ENCODE peak calls at places on chromosome 18, in four cellular contexts. U, Y, W and N are unnamed samples.

GRCh38 chr18:62183578-62184195 is 3.2 kb downstream of the PIGN start:
- DNase-seq in U (peak), Y (peak), W (peak), N (no peak)

GRCh38 chr18:1408331-1408835 is 503.7 kb downstream of the ADCYAP1 start:
- DNase-seq in U (no peak), Y (no peak), W (no peak), N (no peak)

GRCh38 chr18:1559563-1559962 is 654.9 kb downstream of the ADCYAP1 start:
- DNase-seq in U (no peak), Y (peak), W (no peak), N (no peak)

GRCh38 chr18:35083174-35083712 is 42.0 kb downstream of the MAPRE2 start:
- DNase-seq in U (no peak), Y (no peak), W (no peak), N (no peak)

GRCh38 chr18:58249677-58250076 is 205.7 kb downstream of the NEDD4L start:
- DNase-seq in U (no peak), Y (no peak), W (no peak), N (no peak)

GRCh38 chr18:42781298-42781815 is 334.1 kb downstream of the RIT2 start:
- DNase-seq in U (no peak), Y (no peak), W (no peak), N (no peak)

GRCh38 chr18:48418409-48419267 is 9.5 kb upstream of the ZBTB7C start:
- DNase-seq in U (no peak), Y (no peak), W (no peak), N (no peak)

GRCh38 chr18:43482136-43482535 is 204.8 kb upstream of the SYT4 start:
- DNase-seq in U (no peak), Y (no peak), W (no peak), N (no peak)

GRCh38 chr18:38460657-38461056 is 895.1 kb upstream of the CELF4 start:
- DNase-seq in U (no peak), Y (no peak), W (no peak), N (no peak)

GRCh38 chr18:48590678-48591077 is 51.8 kb downstream of the CTIF start:
- DNase-seq in U (no peak), Y (no peak), W (peak), N (no peak)

GRCh38 chr18:34522627-34523026 is 187.5 kb upstream of the DTNA start:
- DNase-seq in U (no peak), Y (no peak), W (no peak), N (no peak)

GRCh38 chr18:43481069-43481468 is 203.8 kb upstream of the SYT4 start:
- DNase-seq in U (no peak), Y (no peak), W (no peak), N (no peak)

GRCh38 chr18:13500227-13500865 is 226.0 kb downstream of the FAM210A start:
- DNase-seq in U (no peak), Y (peak), W (peak), N (no peak)

GRCh38 chr18:37543321-37543720 is 22.3 kb downstream of the CELF4 start:
- DNase-seq in U (no peak), Y (no peak), W (no peak), N (no peak)

GRCh38 chr18:37361223-37362157 is 204.1 kb downstream of the CELF4 start:
- DNase-seq in U (no peak), Y (no peak), W (no peak), N (no peak)

GRCh38 chr18:50523165-50523564 is 36.7 kb upstream of the MAPK4 start:
- DNase-seq in U (no peak), Y (no peak), W (no peak), N (no peak)

GRCh38 chr18:2787225-2787624 is 59.6 kb upstream of the EMILIN2 start:
- DNase-seq in U (no peak), Y (no peak), W (no peak), N (no peak)

GRCh38 chr18:13320891-13321425 is 102.4 kb downstream of the LDLRAD4 start:
- DNase-seq in U (no peak), Y (no peak), W (no peak), N (no peak)

GRCh38 chr18:3914116-3914515 is 464.1 kb downstream of the TGIF1 start:
- DNase-seq in U (no peak), Y (no peak), W (no peak), N (no peak)

GRCh38 chr18:26383454-26384270 is 157.4 kb downstream of the TAF4B start:
- DNase-seq in U (peak), Y (peak), W (peak), N (peak)

GRCh38 chr18:10368456-10369453 is 85.7 kb upstream of the APCDD1 start:
- DNase-seq in U (no peak), Y (no peak), W (no peak), N (no peak)

GRCh38 chr18:11905613-11906012 is 2.5 kb downstream of the MPPE1 start:
- DNase-seq in U (no peak), Y (no peak), W (no peak), N (no peak)

GRCh38 chr18:75454022-75454795 is 26.7 kb upstream of the SMIM21 start:
- DNase-seq in U (no peak), Y (no peak), W (no peak), N (no peak)

GRCh38 chr18:79508565-79509535 is 113.1 kb downstream of the NFATC1 start:
- DNase-seq in U (no peak), Y (no peak), W (no peak), N (no peak)

GRCh38 chr18:79509536-79509930 is 113.8 kb downstream of the NFATC1 start:
- DNase-seq in U (no peak), Y (no peak), W (no peak), N (no peak)

GRCh38 chr18:79506191-79507075 is 110.7 kb downstream of the NFATC1 start:
- DNase-seq in U (no peak), Y (no peak), W (no peak), N (no peak)

GRCh38 chr18:79507076-79507545 is 111.4 kb downstream of the NFATC1 start:
- DNase-seq in U (peak), Y (no peak), W (no peak), N (no peak)

GRCh38 chr18:79507546-79508480 is 112.1 kb downstream of the NFATC1 start:
- DNase-seq in U (no peak), Y (no peak), W (no peak), N (no peak)
- TF ChIP-seq CHD4 in U (no peak), Y (no peak), W (no peak), N (no peak)

GRCh38 chr18:56532176-56532840 is 106.1 kb downstream of the TXNL1 start:
- DNase-seq in U (no peak), Y (no peak), W (no peak), N (peak)
- TF ChIP-seq CHD4 in U (no peak), Y (no peak), W (no peak), N (no peak)

DNA sequence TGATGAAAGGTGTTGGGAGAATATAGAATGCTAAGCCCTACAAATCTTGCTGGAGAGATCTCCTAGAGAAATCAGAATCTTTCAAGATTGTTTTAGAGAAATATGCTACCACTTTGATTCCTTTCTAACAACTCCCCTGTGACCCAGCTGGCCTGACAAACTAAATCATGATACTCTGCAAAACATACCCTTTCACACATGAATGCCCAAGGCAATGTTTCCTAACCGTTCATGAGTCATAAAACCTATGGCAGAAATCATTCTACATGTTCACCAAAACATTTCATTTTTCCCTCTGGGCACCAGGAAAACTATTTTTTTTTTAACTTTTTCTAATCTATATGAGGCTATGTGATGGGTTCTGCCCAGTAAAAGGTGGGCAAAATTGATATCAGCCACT is 77.8 kb upstream of the SETBP1 start:
- DNase-seq in U (no peak), Y (no peak), W (no peak), N (no peak)
- TF ChIP-seq CHD4 in U (no peak), Y (no peak), W (no peak), N (no peak)

GRCh38 chr18:70450658-70451253 is 161.9 kb downstream of the SOCS6 start:
- DNase-seq in U (no peak), Y (no peak), W (peak), N (no peak)
- TF ChIP-seq CHD4 in U (no peak), Y (no peak), W (no peak), N (no peak)

DNA sequence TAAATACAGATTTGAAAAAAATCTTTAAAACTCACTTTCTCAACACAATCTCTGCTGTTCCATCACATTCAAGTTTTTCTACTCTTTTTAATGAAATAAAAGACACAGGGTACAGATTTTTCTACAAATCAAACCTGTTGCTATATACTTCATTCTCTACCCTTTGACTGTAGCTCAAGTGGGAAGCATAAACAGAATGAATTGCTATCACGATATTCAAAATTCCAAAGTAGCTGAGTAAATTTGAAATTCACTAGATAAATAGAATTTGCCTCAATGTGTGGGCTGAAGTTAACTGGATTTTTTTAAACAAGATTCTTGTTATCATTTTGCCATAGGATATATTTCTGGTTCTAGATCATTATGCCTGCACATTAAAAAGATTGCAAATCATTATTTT is 185.9 kb downstream of the ZNF521 start:
- DNase-seq in U (no peak), Y (no peak), W (no peak), N (no peak)
- TF ChIP-seq CHD4 in U (no peak), Y (no peak), W (no peak), N (no peak)

GRCh38 chr18:68874361-68874760 is 76.5 kb downstream of the CCDC102B start:
- DNase-seq in U (no peak), Y (no peak), W (no peak), N (no peak)
- TF ChIP-seq CHD4 in U (no peak), Y (no peak), W (no peak), N (no peak)